ENCODE peak calls at places on chromosomes 7 and 10, in six cellular contexts. J, G, R, E, T and K are unnamed samples.

GRCh38 chr10:61063911-61064310 is 119.9 kb upstream of the RHOBTB1 start:
- DNase-seq in J (no peak), G (no peak), R (no peak), E (no peak), T (no peak), K (no peak)

GRCh38 chr7:24609059-24609458 is 35.8 kb downstream of the PALS2 start:
- DNase-seq in J (no peak), G (no peak), R (no peak), E (no peak), T (no peak), K (no peak)

GRCh38 chr7:42574693-42575084 is 337.2 kb downstream of the C7orf25 start:
- DNase-seq in J (no peak), G (no peak), R (no peak), E (no peak), T (no peak), K (no peak)

GRCh38 chr7:139108256-139109187 is 998 bp downstream of the ZC3HAV1 start:
- DNase-seq in J (no peak), G (no peak), R (no peak), E (no peak), T (no peak), K (no peak)

GRCh38 chr7:27166475-27167169 is 1.3 kb upstream of the HOXA9 start:
- DNase-seq in J (no peak), G (no peak), R (peak), E (no peak), T (no peak), K (no peak)

GRCh38 chr10:116980041-116980440 is 24.9 kb downstream of the SHTN1 start:
- DNase-seq in J (no peak), G (no peak), R (no peak), E (no peak), T (no peak), K (no peak)

GRCh38 chr10:128543186-128543585 is 417.0 kb upstream of the MKI67 start:
- DNase-seq in J (no peak), G (no peak), R (no peak), E (no peak), T (no peak), K (no peak)

GRCh38 chr10:27328946-27329345 is 88.3 kb upstream of the ACBD5 start:
- DNase-seq in J (no peak), G (no peak), R (no peak), E (no peak), T (no peak), K (no peak)

GRCh38 chr10:128268015-128268722 is 141.9 kb upstream of the MKI67 start:
- DNase-seq in J (no peak), G (no peak), R (no peak), E (no peak), T (no peak), K (no peak)

GRCh38 chr7:41224063-41224763 is 478.7 kb downstream of the INHBA start:
- DNase-seq in J (no peak), G (no peak), R (no peak), E (no peak), T (no peak), K (no peak)

GRCh38 chr7:15924910-15925309 is 238.4 kb upstream of the MEOX2 start:
- DNase-seq in J (no peak), G (no peak), R (no peak), E (no peak), T (no peak), K (no peak)

GRCh38 chr7:2757361-2757903 is 69.4 kb downstream of the AMZ1 start:
- DNase-seq in J (no peak), G (no peak), R (peak), E (no peak), T (peak), K (no peak)

GRCh38 chr7:5284304-5285281 is 1.9 kb downstream of the SLC29A4 start:
- DNase-seq in J (no peak), G (no peak), R (no peak), E (no peak), T (peak), K (no peak)

GRCh38 chr7:30912454-30912985 is 867 bp downstream of the AQP1 start:
- DNase-seq in J (no peak), G (no peak), R (no peak), E (no peak), T (no peak), K (no peak)

GRCh38 chr7:147089608-147090007 is 973.0 kb downstream of the CNTNAP2 start:
- DNase-seq in J (no peak), G (no peak), R (no peak), E (no peak), T (no peak), K (no peak)

GRCh38 chr10:80057171-80057570 is 21.3 kb upstream of the TMEM254 start:
- DNase-seq in J (no peak), G (no peak), R (no peak), E (no peak), T (no peak), K (no peak)

GRCh38 chr7:29375641-29376562 is 181.3 kb downstream of the CHN2 start:
- DNase-seq in J (no peak), G (no peak), R (no peak), E (no peak), T (no peak), K (no peak)

GRCh38 chr10:77165445-77166316 is 471.9 kb downstream of the KCNMA1 start:
- DNase-seq in J (no peak), G (peak), R (peak), E (no peak), T (peak), K (peak)

GRCh38 chr7:106538638-106539037 is 122.3 kb downstream of the CCDC71L start:
- DNase-seq in J (no peak), G (no peak), R (no peak), E (no peak), T (no peak), K (no peak)

GRCh38 chr7:155257482-155258232 is 40.0 kb upstream of the INSIG1 start:
- DNase-seq in J (no peak), G (no peak), R (peak), E (no peak), T (no peak), K (no peak)

GRCh38 chr7:151505433-151505832 is 14.3 kb downstream of the RHEB start:
- DNase-seq in J (no peak), G (no peak), R (no peak), E (no peak), T (no peak), K (no peak)

GRCh38 chr10:99532687-99533495 is at the start of gene NKX2-3:
- DNase-seq in J (no peak), G (no peak), R (no peak), E (no peak), T (peak), K (no peak)

GRCh38 chr7:132622081-132622480 is 45.8 kb upstream of the PLXNA4 start:
- DNase-seq in J (no peak), G (no peak), R (peak), E (no peak), T (no peak), K (no peak)

GRCh38 chr7:143085109-143085508 is 33.0 kb downstream of the OR6V1 start:
- DNase-seq in J (no peak), G (no peak), R (no peak), E (no peak), T (no peak), K (no peak)

GRCh38 chr10:79375321-79376077 is 28.2 kb downstream of the PPIF start:
- DNase-seq in J (no peak), G (no peak), R (no peak), E (no peak), T (no peak), K (no peak)

GRCh38 chr10:46006219-46006618 is 24.2 kb downstream of the NCOA4 start:
- DNase-seq in J (no peak), G (no peak), R (peak), E (no peak), T (no peak), K (no peak)

GRCh38 chr7:35593896-35594295 is 101.0 kb downstream of the HERPUD2 start:
- DNase-seq in J (no peak), G (no peak), R (no peak), E (no peak), T (no peak), K (no peak)

GRCh38 chr10:95415631-95416031 is 124.8 kb upstream of the PDLIM1 start:
- DNase-seq in J (no peak), G (no peak), R (no peak), E (no peak), T (no peak), K (no peak)

GRCh38 chr7:74496272-74496671 is 42.6 kb downstream of the GTF2IRD1 start:
- DNase-seq in J (no peak), G (no peak), R (no peak), E (no peak), T (no peak), K (no peak)